ENCODE peak calls at places on chromosomes 12 and 14, in six cellular contexts. E is CD8-positive, alpha-beta memory T cell; B is H7; K is MG63; M is memory B cell; I is glomerular endothelial cell. V is an unnamed sample.

GRCh38 chr12:43648636-43649035 is 96.6 kb upstream of the ADAMTS20 start:
- DNase-seq in B (no peak), E (no peak), M (no peak), K (no peak), I (no peak), V (no peak)

GRCh38 chr14:41037388-41037787 is 569.3 kb upstream of the LRFN5 start:
- DNase-seq in B (no peak), E (no peak), I (no peak), M (no peak), K (no peak), V (no peak)

GRCh38 chr12:40692617-40693502 is 621 bp downstream of the CNTN1 start:
- DNase-seq in B (peak; percentile 58), I (no peak), E (no peak), K (no peak), M (no peak), V (peak; percentile 32)

GRCh38 chr14:28577711-28578131 is 188.9 kb upstream of the FOXG1 start:
- DNase-seq in I (no peak), E (no peak), B (no peak), M (no peak), K (peak; percentile 20), V (no peak)

GRCh38 chr12:126139355-126139754 is 1074.1 kb downstream of the AACS start:
- DNase-seq in E (no peak), K (no peak), I (no peak), B (no peak), M (no peak), V (no peak)

GRCh38 chr14:102696332-102696731 is 80.9 kb upstream of the TRAF3 start:
- DNase-seq in E (no peak), K (no peak), I (no peak), B (no peak), M (no peak), V (no peak)

GRCh38 chr14:78340250-78340649 is 170.1 kb downstream of the NRXN3 start:
- DNase-seq in I (no peak), M (no peak), E (no peak), B (no peak), K (no peak), V (no peak)

GRCh38 chr12:122979908-122980191 is 631 bp upstream of the ARL6IP4 start:
- DNase-seq in E (no peak), K (no peak), I (no peak), B (no peak), M (no peak), V (no peak)

GRCh38 chr14:87615822-87616679 is 376.9 kb downstream of the GALC start:
- DNase-seq in M (no peak), B (peak; percentile 74), I (peak; percentile 5), E (no peak), K (peak; percentile 5), V (peak; percentile 84)

GRCh38 chr12:68871899-68872298 is 61.1 kb downstream of the CPM start:
- DNase-seq in E (no peak), I (no peak), K (peak; percentile 12), M (no peak), B (peak; percentile 25), V (no peak)

V was measured in ELF-1.